ENCODE peak calls at places on chromosomes 16 and 17, in seven cellular contexts. X, B, Y, D, V, N and F are unnamed samples.

GRCh38 chr17:20156196-20157077 is 147.3 kb downstream of the SPECC1 start:
- DNase-seq in X (peak; percentile 81), B (peak; percentile 38), Y (peak; percentile 49), D (peak; percentile 86), V (peak; percentile 70), N (peak; percentile 61), F (peak; percentile 20)

GRCh38 chr16:79261461-79261860 is 339.1 kb downstream of the MAF start:
- DNase-seq in X (no peak), B (no peak), Y (no peak), D (no peak), V (peak; percentile 22), N (peak; percentile 55), F (no peak)

GRCh38 chr16:14371778-14372431 is 258.2 kb downstream of the PARN start:
- DNase-seq in X (no peak), B (no peak), Y (no peak), D (no peak), V (no peak), N (no peak), F (no peak)

GRCh38 chr16:56923481-56923880 is 8.5 kb upstream of the HERPUD1 start:
- DNase-seq in X (no peak), B (no peak), Y (no peak), D (no peak), V (no peak), N (no peak), F (no peak)

GRCh38 chr16:56257260-56257659 is 66.0 kb downstream of the GNAO1 start:
- DNase-seq in X (no peak), B (no peak), Y (no peak), D (no peak), V (no peak), N (no peak), F (no peak)

GRCh38 chr17:50173335-50173941 is 7.6 kb downstream of the SGCA start:
- DNase-seq in X (peak; percentile 54), B (no peak), Y (peak; percentile 87), D (peak; percentile 28), V (peak; percentile 46), N (peak; percentile 61), F (no peak)

GRCh38 chr17:6079155-6079554 is 9.0 kb downstream of the WSCD1 start:
- DNase-seq in X (no peak), B (no peak), Y (no peak), D (no peak), V (no peak), N (no peak), F (no peak)

GRCh38 chr16:31130336-31130812 is 5.2 kb downstream of the PRSS8 start:
- DNase-seq in X (no peak), B (no peak), Y (no peak), D (no peak), V (no peak), N (no peak), F (no peak)

GRCh38 chr17:3026856-3027751 is 36.3 kb downstream of the OR1D5 start:
- DNase-seq in X (no peak), B (no peak), Y (no peak), D (no peak), V (no peak), N (peak; percentile 54), F (no peak)

GRCh38 chr16:58339452-58339938 is 44.7 kb upstream of the PRSS54 start:
- DNase-seq in X (no peak), B (peak; percentile 42), Y (no peak), D (peak; percentile 40), V (peak; percentile 58), N (peak; percentile 44), F (no peak)

GRCh38 chr16:75624921-75625334 is 1.8 kb upstream of the ADAT1 start:
- DNase-seq in X (no peak), B (no peak), Y (no peak), D (peak; percentile 5), V (peak; percentile 37), N (no peak), F (no peak)

GRCh38 chr16:10646581-10647263 is 48.0 kb downstream of the TEKT5 start:
- DNase-seq in X (no peak), B (no peak), Y (no peak), D (no peak), V (no peak), N (no peak), F (no peak)

DNA sequence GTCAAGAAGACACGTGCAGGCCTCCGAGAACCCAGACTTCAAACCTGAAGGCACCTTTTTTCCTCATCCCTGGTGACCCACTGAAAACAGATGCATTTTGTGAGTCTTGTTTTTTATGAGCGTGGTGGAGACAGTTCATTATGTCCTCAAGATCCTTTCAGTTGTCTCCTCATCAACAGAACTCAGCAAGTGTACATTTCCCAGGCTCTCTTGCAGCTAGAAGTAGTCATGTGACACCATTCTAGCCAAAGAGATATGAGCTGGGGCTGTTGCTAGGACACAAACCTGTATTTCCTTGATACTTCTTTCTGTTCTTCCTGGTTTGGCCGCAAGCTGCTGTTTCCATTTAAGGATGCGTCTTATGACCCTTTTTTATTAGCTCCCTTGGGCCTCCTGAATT is 135.7 kb upstream of the FOXF1 start:
- DNase-seq in X (no peak), B (no peak), Y (no peak), D (no peak), V (no peak), N (no peak), F (no peak)
- H3K27ac ChIP-seq in X (no peak overlapping the region), B (no peak overlapping the region), Y (peak overlapping the region; percentile 72), D (no peak overlapping the region), V (no peak overlapping the region), N (no peak overlapping the region), F (no peak overlapping the region)

GRCh38 chr17:58818654-58819053 is 63.0 kb downstream of the PPM1E start:
- DNase-seq in X (no peak), B (no peak), Y (no peak), D (no peak), V (no peak), N (no peak), F (no peak)

GRCh38 chr17:58822148-58823050 is 66.7 kb downstream of the PPM1E start:
- DNase-seq in X (no peak), B (no peak), Y (no peak), D (no peak), V (no peak), N (no peak), F (no peak)

GRCh38 chr17:58823051-58823525 is 67.4 kb downstream of the PPM1E start:
- DNase-seq in X (no peak), B (no peak), Y (no peak), D (no peak), V (no peak), N (no peak), F (no peak)
- H3K27ac ChIP-seq in X (no peak overlapping the region), B (no peak overlapping the region), Y (no peak overlapping the region), D (no peak overlapping the region), V (no peak overlapping the region), N (no peak overlapping the region), F (no peak overlapping the region)

DNA sequence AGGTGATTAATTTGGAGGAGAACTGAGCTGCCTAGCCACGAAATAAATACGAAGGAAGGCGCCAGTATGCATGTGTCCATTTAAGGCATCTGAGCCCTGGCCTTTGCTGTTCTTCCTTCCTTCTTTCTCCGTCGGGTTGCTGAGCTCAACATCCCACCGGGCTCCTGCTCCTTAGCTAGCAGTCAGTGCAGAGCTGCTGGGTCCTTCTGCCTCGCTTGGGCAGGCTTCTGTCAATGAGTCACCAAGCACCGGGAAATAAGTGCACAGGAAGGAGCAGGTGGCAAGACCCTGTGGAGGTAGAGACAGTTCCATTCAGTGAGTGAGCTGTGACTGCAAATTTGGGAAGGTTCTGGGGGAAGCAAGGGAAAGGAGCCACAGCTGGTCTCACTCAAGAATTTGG is 120.7 kb downstream of the CCDC182 start:
- DNase-seq in X (no peak), B (no peak), Y (no peak), D (no peak), V (no peak), N (no peak), F (no peak)
- H3K27ac ChIP-seq in X (no peak overlapping the region), B (no peak overlapping the region), Y (no peak overlapping the region), D (no peak overlapping the region), V (no peak overlapping the region), N (no peak overlapping the region), F (no peak overlapping the region)

DNA sequence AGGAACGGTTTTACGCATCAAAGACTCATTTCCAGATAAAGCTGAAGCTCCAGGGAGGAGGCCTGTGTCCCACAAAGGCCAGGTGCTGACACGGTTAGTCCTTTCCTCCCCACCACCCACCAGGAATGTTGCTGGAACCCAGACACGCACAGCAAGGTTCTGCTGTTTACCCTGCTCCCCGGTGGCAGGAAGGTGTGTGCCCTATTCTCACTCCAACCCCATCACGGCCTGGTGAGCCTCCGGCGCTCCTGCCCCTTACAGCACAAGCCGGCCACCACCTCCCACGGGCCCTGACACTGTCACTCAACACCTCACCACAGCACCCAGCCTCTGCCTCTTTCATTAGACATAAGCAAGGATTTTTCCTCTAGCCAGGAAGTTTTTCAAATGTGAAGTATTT is 47.8 kb downstream of the ANKRD11 start:
- DNase-seq in X (peak; percentile 62), B (no peak), Y (no peak), D (peak; percentile 23), V (no peak), N (peak; percentile 53), F (no peak)
- H3K27ac ChIP-seq in X (peak overlapping the region; percentile 88), B (peak overlapping the region; percentile 54), Y (no peak overlapping the region), D (peak overlapping the region; percentile 93), V (peak overlapping the region; percentile 36), N (peak overlapping the region; percentile 89), F (peak overlapping the region; percentile 95)

GRCh38 chr17:16442141-16442540 is 26.8 kb downstream of the TRPV2 start:
- DNase-seq in X (no peak), B (no peak), Y (no peak), D (no peak), V (no peak), N (no peak), F (no peak)

GRCh38 chr17:16442594-16443389 is 27.4 kb downstream of the TRPV2 start:
- DNase-seq in X (no peak), B (no peak), Y (no peak), D (no peak), V (no peak), N (no peak), F (no peak)

GRCh38 chr17:16440814-16441629 is 25.7 kb downstream of the TRPV2 start:
- DNase-seq in X (no peak), B (no peak), Y (no peak), D (no peak), V (no peak), N (no peak), F (no peak)

GRCh38 chr17:16444258-16444886 is 29.0 kb downstream of the TRPV2 start:
- DNase-seq in X (no peak), B (no peak), Y (no peak), D (no peak), V (peak; percentile 37), N (no peak), F (no peak)

GRCh38 chr17:16443390-16444257 is 28.3 kb downstream of the TRPV2 start:
- DNase-seq in X (no peak), B (no peak), Y (no peak), D (no peak), V (no peak), N (no peak), F (no peak)
- H3K27ac ChIP-seq in X (peak overlapping the region; percentile 88), B (peak overlapping the region; percentile 97), Y (no peak overlapping the region), D (no peak overlapping the region), V (no peak overlapping the region), N (peak overlapping the region; percentile 81), F (peak overlapping the region; percentile 95)

DNA sequence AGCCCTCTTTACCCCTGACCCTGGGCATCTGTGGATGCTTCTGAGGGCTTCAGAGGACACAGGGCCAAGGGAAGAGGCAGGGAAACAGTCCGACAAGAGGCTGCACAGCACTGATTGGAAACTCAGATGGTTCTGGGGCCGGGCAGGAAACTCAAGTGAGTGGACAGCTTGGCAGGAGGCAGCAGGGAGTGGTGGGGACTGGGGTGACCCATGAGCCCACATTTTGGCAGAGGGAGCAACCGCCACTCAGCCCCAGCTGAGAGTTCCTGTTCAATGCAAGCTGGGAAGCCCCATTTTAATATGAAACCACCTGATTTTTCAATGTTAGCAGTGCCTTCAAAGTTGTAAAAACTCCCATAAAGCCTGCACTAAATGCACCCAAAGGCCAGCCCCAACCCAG is 1.5 kb upstream of the VASN start:
- DNase-seq in X (no peak), B (no peak), Y (no peak), D (no peak), V (no peak), N (no peak), F (no peak)
- H3K27ac ChIP-seq in X (no peak overlapping the region), B (no peak overlapping the region), Y (peak overlapping the region; percentile 60), D (no peak overlapping the region), V (no peak overlapping the region), N (peak overlapping the region; percentile 89), F (no peak overlapping the region)